ENCODE peak calls at places on chromosomes 3 and 15, in seven cellular contexts. Y is PC-9, U is MM.1S, M is PC-3, R is HCT116, Z is hepatocyte, E is GM23338. W is an unnamed sample. For H3K9me2, the result is how much of the 10 kb centered on the place peaks cover.

GRCh38 chr3:72191211-72191960 is 406.4 kb upstream of the PROK2 start:
- DNase-seq in U (no peak), R (no peak), Y (no peak), Z (no peak), E (no peak), M (no peak), W (peak)

GRCh38 chr3:112568642-112569041 is 6.8 kb downstream of the SLC35A5 start:
- DNase-seq in Z (no peak), M (peak), U (no peak), Y (no peak), R (no peak), E (no peak), W (peak)

GRCh38 chr3:26011276-26011675 is 221.4 kb downstream of the OXSM start:
- DNase-seq in E (no peak), Y (no peak), R (no peak), Z (no peak), M (no peak), U (no peak), W (no peak)

GRCh38 chr3:8538904-8539303 is 37.3 kb downstream of the LMCD1 start:
- DNase-seq in M (peak), R (no peak), U (no peak), Y (no peak), E (no peak), Z (no peak), W (no peak)

GRCh38 chr3:11530153-11530721 is 113.5 kb downstream of the VGLL4 start:
- DNase-seq in Z (peak), E (no peak), R (no peak), Y (no peak), M (no peak), U (no peak), W (peak)

GRCh38 chr3:178277605-178278004 is 258.6 kb upstream of the KCNMB2 start:
- DNase-seq in Z (no peak), R (no peak), U (no peak), E (no peak), Y (no peak), M (peak), W (no peak)

GRCh38 chr3:14125193-14126016 is 553 bp downstream of the TMEM43 start:
- DNase-seq in Y (peak), E (peak), R (peak), U (peak), Z (peak), M (peak), W (peak)

GRCh38 chr3:45143673-45144670 is 2.2 kb downstream of the CDCP1 start:
- DNase-seq in Z (no peak), M (no peak), R (no peak), Y (no peak), E (no peak), U (peak), W (no peak)

GRCh38 chr15:57327985-57328471 is 48.3 kb upstream of the CGNL1 start:
- DNase-seq in E (no peak), M (no peak), Y (no peak), Z (no peak), R (no peak), U (no peak), W (peak)

GRCh38 chr3:49785565-49786356 is 581 bp downstream of the IP6K1 start:
- DNase-seq in R (no peak), M (peak), Y (no peak), Z (peak), U (peak), E (peak), W (peak)

GRCh38 chr15:49712846-49713450 is 92.1 kb downstream of the DTWD1 start:
- DNase-seq in Z (no peak), E (no peak), R (no peak), Y (no peak), U (no peak), M (no peak), W (no peak)

GRCh38 chr3:111781561-111782446 is 77.3 kb upstream of the PHLDB2 start:
- DNase-seq in E (no peak), Z (no peak), R (no peak), U (no peak), Y (no peak), M (no peak), W (no peak)

GRCh38 chr3:127495821-127496220 is 94.7 kb downstream of the TPRA1 start:
- DNase-seq in Y (no peak), U (no peak), E (no peak), R (no peak), Z (no peak), M (no peak), W (no peak)

GRCh38 chr15:84749111-84749991 is 959 bp downstream of the ZNF592 start:
- DNase-seq in Y (peak), Z (peak), U (peak), E (peak), M (peak), R (no peak), W (peak)

GRCh38 chr15:94246016-94246415 is 14.7 kb downstream of the MCTP2 start:
- DNase-seq in U (no peak), Z (no peak), E (no peak), M (no peak), Y (no peak), R (no peak), W (no peak)

GRCh38 chr15:44810237-44810636 is 73.9 kb downstream of the TRIM69 start:
- DNase-seq in M (no peak), R (no peak), Z (no peak), E (no peak), U (no peak), Y (no peak), W (no peak)

GRCh38 chr3:152071924-152072323 is 196.8 kb upstream of the MBNL1 start:
- DNase-seq in U (peak), Z (peak), M (peak), E (peak), Y (no peak), R (peak), W (peak)

DNA sequence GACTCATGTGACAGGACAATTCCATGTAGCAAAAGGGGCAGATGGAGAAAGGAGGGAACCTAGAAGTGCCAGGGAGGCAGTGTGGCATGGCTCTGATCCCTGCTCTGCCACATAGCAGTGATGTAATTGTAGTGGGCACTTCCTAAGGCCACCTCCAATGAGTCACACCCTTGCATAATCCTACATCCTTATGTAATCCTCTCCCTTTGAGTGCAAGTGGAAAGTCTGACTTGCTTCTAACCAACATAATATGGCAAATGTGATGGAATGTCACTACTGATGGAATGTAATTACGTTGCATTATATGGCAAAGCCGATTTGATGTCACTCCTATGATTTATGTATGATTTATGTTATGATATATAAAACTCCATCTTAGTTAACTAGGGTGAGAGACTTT is 72.9 kb upstream of the ATP2C1 start:
- DNase-seq in R (peak), Y (peak), M (peak), E (no peak), U (no peak), Z (peak), W (peak)
- H3K9me2 ChIP-seq in R (under half), Y (under half), M (under half), E (under half), U (under half), Z (under half), W (under half)

DNA sequence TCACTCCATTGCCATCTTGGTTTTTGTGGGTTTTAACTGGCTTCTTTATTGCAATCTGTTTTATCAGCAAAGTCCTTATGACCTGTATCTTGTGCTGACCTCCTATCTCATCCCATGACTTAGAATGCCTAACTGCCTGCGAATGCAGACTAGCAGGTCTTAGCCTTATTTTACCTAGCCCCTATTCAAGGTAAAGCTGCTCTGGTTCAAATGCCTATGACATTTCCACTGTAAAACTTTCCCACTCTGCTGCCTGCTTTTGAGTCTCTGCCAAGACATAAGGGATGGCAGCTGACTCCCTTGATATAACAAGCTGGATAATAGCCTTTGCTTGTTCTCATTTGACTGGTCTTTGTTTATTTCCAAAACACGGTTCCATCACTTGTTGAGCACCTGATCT is 131.9 kb upstream of the STRIT1 start:
- DNase-seq in R (no peak), Y (no peak), M (no peak), E (no peak), Z (no peak), U (no peak), W (no peak)
- H3K4me2 ChIP-seq in R (no peak), Y (no peak), M (no peak), E (no peak), Z (no peak), U (no peak), W (no peak)

GRCh38 chr3:46883252-46884185 is 6.0 kb downstream of the PTH1R start:
- DNase-seq in M (no peak), Y (no peak), E (peak), U (peak), Z (peak), R (no peak), W (peak)
- TF ChIP-seq EZH2 in M (no peak), Y (no peak), E (peak), U (peak), Z (no peak), R (no peak), W (peak)

GRCh38 chr15:66101715-66102395 is 151.7 kb downstream of the MEGF11 start:
- DNase-seq in E (peak), R (no peak), Y (no peak), M (no peak), Z (no peak), U (no peak), W (no peak)

GRCh38 chr15:66102563-66103292 is 150.8 kb downstream of the MEGF11 start:
- DNase-seq in Z (no peak), R (no peak), E (no peak), Y (no peak), U (no peak), M (no peak), W (no peak)

GRCh38 chr15:66105286-66105984 is 148.1 kb downstream of the MEGF11 start:
- DNase-seq in Y (no peak), M (no peak), R (no peak), U (no peak), Z (no peak), E (no peak), W (no peak)

GRCh38 chr15:66100761-66101160 is 152.8 kb downstream of the MEGF11 start:
- DNase-seq in U (no peak), Z (no peak), M (no peak), Y (no peak), E (no peak), R (no peak), W (no peak)

DNA sequence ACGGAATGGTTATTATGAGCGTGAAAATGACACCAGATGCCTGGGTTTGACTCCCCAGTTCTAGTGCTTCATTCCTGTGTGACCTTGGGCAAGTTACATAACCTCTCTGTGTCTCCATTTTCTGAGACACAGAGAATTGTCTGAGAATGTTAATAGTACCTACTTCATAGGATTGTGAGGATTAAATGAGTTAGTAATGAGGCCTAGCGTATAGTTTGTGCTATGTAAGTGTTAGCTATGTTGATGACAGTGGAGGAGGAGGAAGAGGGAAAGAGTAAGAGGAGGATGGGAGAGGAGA is 150.3 kb downstream of the MEGF11 start:
- DNase-seq in U (no peak), Z (no peak), M (no peak), E (no peak), R (no peak), Y (no peak), W (no peak)
- H3K9me2 ChIP-seq in U (under half), Z (under half), M (under half), E (under half), R (under half), Y (under half), W (under half)

GRCh38 chr3:35338186-35338585 is 301.1 kb upstream of the ARPP21 start:
- DNase-seq in U (no peak), Z (no peak), E (no peak), R (no peak), Y (no peak), M (no peak), W (no peak)
- H3K4me2 ChIP-seq in U (no peak), Z (no peak), E (no peak), R (no peak), Y (no peak), M (no peak), W (no peak)

GRCh38 chr3:27728195-27729087 is 6.3 kb upstream of the EOMES start:
- DNase-seq in R (no peak), Y (no peak), M (no peak), E (peak), Z (no peak), U (no peak), W (peak)
- TF ChIP-seq EZH2 in R (no peak), Y (no peak), M (no peak), E (peak), Z (peak), U (no peak), W (peak)

DNA sequence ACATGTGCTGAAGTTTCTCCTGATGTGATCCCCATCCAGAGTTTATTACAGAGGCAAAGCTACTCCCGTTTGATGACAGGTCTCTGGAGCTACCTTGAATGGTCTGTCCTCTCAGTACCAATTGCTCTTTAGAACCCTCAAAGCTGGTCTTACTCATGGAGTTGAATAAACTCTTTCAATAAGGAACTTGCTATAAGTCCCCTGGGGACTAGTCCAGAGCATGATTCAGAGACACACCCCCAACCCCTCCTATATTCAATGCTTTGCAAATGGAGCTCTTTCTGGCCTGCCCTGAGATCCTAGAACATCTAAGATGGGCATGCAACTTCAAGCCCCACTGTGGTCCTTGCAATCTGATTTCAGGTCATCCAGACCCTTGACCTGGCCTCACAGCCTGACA is 23.9 kb upstream of the TPM1 start:
- DNase-seq in U (no peak), Y (no peak), Z (no peak), E (no peak), R (no peak), M (peak), W (peak)
- H3K9me2 ChIP-seq in U (under half), Y (under half), Z (under half), E (under half), R (under half), M (under half), W (under half)

W was measured in GM23248.